ENCODE peak calls at places on chromosomes 2 and 18, in six cellular contexts. K is thoracic aorta, A is endodermal cell, L is esophagus squamous epithelium, Y is heart left ventricle, H is body of pancreas. I is an unnamed sample. For H3K4me1, the result is how much of the 10 kb centered on the place peaks cover.

GRCh38 chr2:208371634-208371935 is 35.0 kb upstream of the PTH2R start:
- DNase-seq in Y (no peak), L (no peak), H (no peak), A (no peak), K (no peak), I (no peak)

GRCh38 chr2:109311771-109312170 is 182.8 kb downstream of the SH3RF3 start:
- DNase-seq in H (no peak), K (no peak), Y (no peak), L (no peak), A (no peak), I (no peak)

GRCh38 chr18:34909637-34910364 is 131.4 kb upstream of the MAPRE2 start:
- DNase-seq in L (no peak), Y (no peak), H (no peak), K (peak), A (no peak), I (no peak)

GRCh38 chr18:8857806-8858205 is 152.4 kb downstream of the MTCL1 start:
- DNase-seq in Y (no peak), L (no peak), A (no peak), H (no peak), K (no peak), I (no peak)

GRCh38 chr2:109615637-109616144 is 1.5 kb downstream of the SOWAHC start:
- DNase-seq in K (no peak), L (no peak), Y (no peak), H (no peak), A (peak), I (no peak)

GRCh38 chr2:18441583-18441982 is 118.9 kb downstream of the RDH14 start:
- DNase-seq in K (no peak), A (no peak), Y (no peak), H (no peak), L (no peak), I (no peak)

GRCh38 chr2:215921884-215922283 is 91.5 kb downstream of the MREG start:
- DNase-seq in Y (no peak), L (no peak), K (no peak), H (peak), A (peak), I (peak)

GRCh38 chr2:10477443-10478297 is 29.5 kb upstream of the ODC1 start:
- DNase-seq in L (no peak), K (no peak), Y (no peak), A (peak), H (no peak), I (no peak)

GRCh38 chr18:44679912-44680270 is 797 bp upstream of the SETBP1 start:
- DNase-seq in H (peak), L (no peak), Y (peak), A (peak), K (no peak), I (peak)

GRCh38 chr2:232632904-232633412 is 446 bp upstream of the EFHD1 start:
- DNase-seq in A (peak), H (peak), K (no peak), L (no peak), Y (peak), I (peak)

GRCh38 chr2:238336151-238336550 is 15.8 kb downstream of the TRAF3IP1 start:
- DNase-seq in H (peak), L (no peak), A (no peak), K (no peak), Y (no peak), I (no peak)

GRCh38 chr2:148988337-148988736 is 50.2 kb upstream of the LYPD6B start:
- DNase-seq in H (no peak), K (no peak), Y (no peak), A (no peak), L (no peak), I (no peak)

GRCh38 chr2:69717902-69718301 is 24.0 kb upstream of the ANXA4 start:
- DNase-seq in A (peak), K (no peak), Y (no peak), H (no peak), L (no peak), I (no peak)

GRCh38 chr18:48002933-48003365 is 72.5 kb upstream of the SMAD2 start:
- DNase-seq in K (peak), A (no peak), L (no peak), H (peak), Y (peak), I (peak)

GRCh38 chr2:227632827-227633226 is 15.5 kb downstream of the SCYGR4 start:
- DNase-seq in K (no peak), H (no peak), A (no peak), Y (no peak), L (no peak), I (no peak)

GRCh38 chr2:30232801-30233130 is 1.4 kb downstream of the LBH start:
- DNase-seq in L (peak), A (no peak), H (no peak), Y (no peak), K (no peak), I (no peak)

GRCh38 chr2:74554821-74555531 is 456 bp downstream of the DOK1 start:
- DNase-seq in K (no peak), H (peak), L (no peak), A (peak), Y (peak), I (no peak)

GRCh38 chr18:59249186-59249774 is 24.0 kb downstream of the RAX start:
- DNase-seq in L (no peak), A (peak), K (no peak), Y (no peak), H (peak), I (no peak)

GRCh38 chr2:67286981-67287759 is 110.0 kb upstream of the ETAA1 start:
- DNase-seq in K (no peak), A (no peak), H (peak), L (no peak), Y (no peak), I (no peak)

DNA sequence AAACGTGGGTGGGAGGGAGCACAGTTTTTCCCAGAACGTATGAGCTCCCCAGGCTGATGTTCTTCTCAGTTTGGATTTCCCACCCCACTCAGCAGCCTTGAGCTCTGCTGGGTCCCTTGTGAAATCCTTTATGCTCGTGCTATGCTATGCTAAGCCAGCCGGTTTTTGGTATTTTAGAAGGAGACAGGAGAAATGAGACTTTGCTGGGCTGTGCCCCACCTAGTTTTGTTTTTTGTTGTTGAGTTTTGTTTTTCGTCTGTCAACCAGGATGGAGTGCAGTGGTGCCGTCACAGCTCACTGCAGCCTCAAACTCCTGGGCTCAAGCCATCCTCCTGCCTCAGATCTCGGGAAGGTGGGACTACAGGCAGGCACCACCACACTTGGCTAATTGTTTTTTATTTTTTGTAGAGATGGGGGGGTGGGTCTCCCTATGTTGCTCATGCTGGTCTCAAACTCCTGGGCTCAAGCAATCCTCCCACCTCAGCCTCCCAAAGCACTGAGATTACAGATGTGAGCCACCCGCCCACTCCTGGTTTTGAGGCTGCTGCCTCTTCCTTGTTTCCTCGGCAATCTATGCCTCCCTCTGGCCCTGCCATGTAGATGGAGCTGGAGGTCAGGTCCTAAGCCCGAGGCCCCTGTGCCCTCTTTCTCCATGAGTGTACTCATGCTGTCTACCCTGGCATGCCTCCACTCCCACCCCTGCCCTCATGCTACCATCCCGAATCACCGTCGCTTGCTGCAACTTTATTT is 17.5 kb upstream of the MGAT4A start:
- DNase-seq in Y (no peak), K (no peak), H (no peak), L (no peak), A (no peak), I (no peak)
- H3K27ac ChIP-seq in Y (no peak), K (no peak), H (no peak), L (no peak), A (no peak), I (no peak)

GRCh38 chr2:106882658-106883057 is 3.3 kb downstream of the ST6GAL2 start:
- DNase-seq in K (no peak), A (no peak), Y (no peak), L (no peak), H (no peak), I (no peak)

GRCh38 chr2:106890611-106891010 is 4.6 kb upstream of the ST6GAL2 start:
- DNase-seq in A (peak), Y (no peak), K (no peak), H (no peak), L (no peak), I (no peak)

GRCh38 chr2:106885326-106885725 is 641 bp downstream of the ST6GAL2 start:
- DNase-seq in L (no peak), K (no peak), Y (no peak), H (no peak), A (peak), I (no peak)

GRCh38 chr2:106885981-106886915 is at the start of gene ST6GAL2:
- DNase-seq in A (peak), H (no peak), L (no peak), K (no peak), Y (peak), I (no peak)

GRCh38 chr2:106886916-106887758 is 1.2 kb upstream of the ST6GAL2 start:
- DNase-seq in K (peak), Y (peak), A (peak), H (peak), L (no peak), I (peak)
- TF ChIP-seq CTCF in K (no peak), Y (no peak), A (peak), H (no peak), L (no peak), I (no peak)

DNA sequence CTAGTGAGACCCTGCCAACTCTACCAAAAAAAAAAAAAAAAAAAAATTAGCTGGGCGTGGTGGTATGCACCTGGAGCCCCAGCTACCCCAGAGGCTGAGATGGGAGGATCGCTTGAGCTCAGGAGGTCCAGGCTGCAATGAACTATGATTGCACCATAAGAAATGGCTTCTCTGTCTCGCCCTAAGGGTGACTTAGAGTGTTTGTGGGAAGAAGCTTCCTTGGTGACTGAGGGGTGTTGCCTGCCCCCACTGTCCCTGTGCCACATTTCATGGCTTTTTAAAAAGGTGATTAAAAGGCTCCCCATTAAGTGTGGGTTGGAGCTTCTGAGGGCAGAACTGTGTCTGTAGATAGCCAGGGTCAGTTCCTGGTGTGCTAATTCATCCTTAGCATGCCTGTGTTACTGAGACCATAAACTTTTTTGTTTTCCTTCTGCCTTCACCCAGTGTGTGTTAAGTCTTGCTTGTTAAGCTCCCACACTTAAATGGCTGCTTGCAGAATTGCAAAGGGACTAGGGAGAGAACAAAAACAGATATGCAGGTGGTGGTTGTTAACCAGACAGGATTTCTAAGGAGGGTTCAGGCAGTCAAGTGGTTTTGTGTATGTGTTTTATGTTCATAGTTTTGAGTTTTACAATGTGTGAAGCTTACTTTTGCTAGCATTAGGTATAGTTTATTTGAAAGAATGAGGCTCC is 14.3 kb downstream of the CERS6 start:
- DNase-seq in A (no peak), H (no peak), L (no peak), Y (no peak), K (no peak), I (no peak)
- H3K4me1 ChIP-seq in A (under half), H (under half), L (under half), Y (under half), K (under half), I (under half)

GRCh38 chr2:127095367-127095641 is 11.7 kb downstream of the BIN1 start:
- DNase-seq in H (no peak), K (no peak), L (no peak), Y (no peak), A (no peak), I (no peak)

GRCh38 chr2:127096280-127096679 is 10.7 kb downstream of the BIN1 start:
- DNase-seq in K (no peak), L (no peak), A (no peak), H (no peak), Y (peak), I (no peak)

GRCh38 chr2:127096718-127097470 is 10.1 kb downstream of the BIN1 start:
- DNase-seq in L (no peak), A (no peak), K (no peak), H (no peak), Y (peak), I (no peak)

GRCh38 chr2:127094509-127095366 is 12.2 kb downstream of the BIN1 start:
- DNase-seq in Y (peak), K (no peak), L (no peak), A (peak), H (no peak), I (no peak)

DNA sequence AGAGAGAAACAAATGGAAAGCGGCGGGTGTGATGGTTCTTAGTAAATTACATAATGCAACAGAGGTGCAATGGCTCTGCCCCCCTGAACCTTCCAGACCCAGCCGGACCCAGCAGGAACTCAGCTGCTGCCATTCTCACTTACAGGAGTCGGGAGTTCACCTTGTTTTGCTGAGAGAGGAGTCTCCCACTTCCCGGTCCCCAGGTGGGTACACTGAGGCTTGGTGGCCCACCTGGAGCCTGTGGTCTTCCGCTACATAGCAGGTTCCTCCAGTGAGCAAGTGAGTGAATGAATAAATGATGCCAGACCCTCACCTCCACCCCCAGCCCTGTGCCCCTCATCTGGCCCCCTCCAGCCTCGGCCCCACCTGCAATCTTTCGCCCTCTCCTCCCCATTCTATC is 11.2 kb downstream of the BIN1 start:
- DNase-seq in A (no peak), Y (no peak), H (no peak), K (no peak), L (no peak), I (no peak)
- H3K27ac ChIP-seq in A (no peak), Y (no peak), H (no peak), K (no peak), L (no peak), I (no peak)

GRCh38 chr2:224820283-224820991 is 104.3 kb upstream of the CCDC195 start:
- DNase-seq in Y (no peak), H (no peak), L (no peak), K (no peak), A (no peak), I (no peak)

GRCh38 chr2:224819075-224819474 is 102.9 kb upstream of the CCDC195 start:
- DNase-seq in Y (no peak), A (no peak), L (no peak), K (no peak), H (no peak), I (no peak)

GRCh38 chr2:224817676-224818075 is 101.5 kb upstream of the CCDC195 start:
- DNase-seq in A (no peak), Y (no peak), L (no peak), H (no peak), K (no peak), I (no peak)

DNA sequence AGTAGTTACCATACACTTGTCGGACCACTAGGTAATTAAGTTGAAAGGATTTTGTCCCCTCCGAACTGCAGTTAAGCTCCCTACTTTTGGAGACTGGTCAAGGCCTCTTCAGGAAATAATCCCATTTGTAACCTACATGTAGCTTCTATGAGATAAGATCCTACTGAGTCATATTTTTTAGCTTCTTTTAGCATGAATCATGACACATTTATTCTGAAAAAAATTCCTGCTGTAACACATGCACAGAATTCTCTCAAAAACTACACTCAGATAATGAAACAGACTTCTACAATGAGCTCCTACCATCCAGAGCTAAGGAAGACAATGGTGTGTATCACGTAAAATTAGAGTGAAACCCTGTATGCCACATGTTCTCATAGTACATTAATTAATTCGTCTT is 100.7 kb upstream of the CCDC195 start:
- DNase-seq in L (no peak), A (no peak), Y (no peak), H (no peak), K (no peak), I (no peak)
- TF ChIP-seq CTCF in L (no peak), A (peak), Y (no peak), H (no peak), K (no peak), I (no peak)

GRCh38 chr18:28767781-28768211 is 590.9 kb upstream of the CDH2 start:
- DNase-seq in L (no peak), A (no peak), Y (no peak), K (no peak), H (no peak), I (no peak)

GRCh38 chr18:28766721-28767120 is 589.8 kb upstream of the CDH2 start:
- DNase-seq in H (no peak), K (no peak), Y (no peak), L (no peak), A (no peak), I (no peak)

GRCh38 chr18:28767201-28767600 is 590.3 kb upstream of the CDH2 start:
- DNase-seq in Y (no peak), H (no peak), L (no peak), K (no peak), A (no peak), I (no peak)

GRCh38 chr18:28771849-28772248 is 594.9 kb upstream of the CDH2 start:
- DNase-seq in H (no peak), L (no peak), K (no peak), Y (no peak), A (no peak), I (no peak)

GRCh38 chr18:28768791-28769768 is 592.1 kb upstream of the CDH2 start:
- DNase-seq in A (no peak), Y (no peak), K (no peak), H (no peak), L (no peak), I (no peak)
- H3K4me1 ChIP-seq in A (under half), Y (under half), K (under half), H (under half), L (under half), I (under half)

GRCh38 chr18:12255626-12256026 is 1.5 kb downstream of the CIDEA start:
- DNase-seq in Y (no peak), L (no peak), A (peak), K (no peak), H (no peak), I (no peak)

GRCh38 chr18:12257996-12258718 is 4.0 kb downstream of the CIDEA start:
- DNase-seq in L (no peak), A (no peak), H (no peak), Y (no peak), K (no peak), I (no peak)

GRCh38 chr18:12254820-12255511 is 805 bp downstream of the CIDEA start:
- DNase-seq in Y (no peak), L (no peak), H (no peak), K (no peak), A (peak), I (no peak)

GRCh38 chr18:12258719-12259705 is 4.9 kb downstream of the CIDEA start:
- DNase-seq in L (no peak), Y (no peak), A (no peak), K (no peak), H (no peak), I (no peak)

DNA sequence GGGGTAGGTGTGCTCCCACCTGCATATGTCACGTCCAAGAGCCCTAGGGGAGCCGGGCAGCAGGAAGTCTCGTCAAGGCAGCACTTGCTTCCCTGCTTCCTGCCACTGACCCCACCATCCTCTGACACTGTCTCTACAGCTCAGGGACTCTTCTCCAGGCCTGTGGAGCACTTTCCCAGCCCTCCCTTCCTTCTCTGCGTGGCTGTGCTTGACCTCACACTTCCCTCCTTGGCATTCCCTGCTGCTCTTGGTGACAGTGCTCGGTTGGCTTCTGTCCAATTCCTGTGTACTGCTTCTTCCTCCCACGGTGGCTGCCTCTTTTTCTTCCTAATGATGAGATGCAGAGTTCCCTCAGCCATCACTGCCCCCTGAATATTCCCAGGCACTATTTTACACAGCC is 2.8 kb downstream of the CIDEA start:
- DNase-seq in L (no peak), Y (no peak), H (no peak), K (no peak), A (no peak), I (no peak)
- H3K27ac ChIP-seq in L (no peak), Y (no peak), H (no peak), K (no peak), A (no peak), I (no peak)

GRCh38 chr2:236209535-236209934 is 41.3 kb upstream of the GBX2 start:
- DNase-seq in K (no peak), Y (no peak), A (peak), H (no peak), L (no peak), I (no peak)
- TF ChIP-seq CTCF in K (no peak), Y (no peak), A (peak), H (no peak), L (no peak), I (no peak)

I was measured in ascending aorta.